ENCODE peak calls at places on chromosomes 4 and X, in seven cellular contexts. F is gastrocnemius medialis, Z is WERI-Rb-1, L is transverse colon, Q is thyroid gland, C is Panc1, E is K562. Y is an unnamed sample.

GRCh38 chrX:104565791-104566687 is at the start of gene IL1RAPL2:
- DNase-seq in F (no peak), Z (peak; percentile 38), L (peak; percentile 14), Q (peak; percentile 66), C (no peak), E (peak; percentile 49), Y (no peak)

GRCh38 chrX:46376246-46376885 is 168.9 kb downstream of the ZNF674 start:
- DNase-seq in F (no peak), Z (peak; percentile 15), L (peak; percentile 13), Q (peak; percentile 14), C (peak; percentile 57), E (peak; percentile 2), Y (peak; percentile 11)

GRCh38 chr4:1172971-1173757 is 781 bp upstream of the SPON2 start:
- DNase-seq in F (peak; percentile 83), Z (peak; percentile 57), L (no peak), Q (no peak), C (no peak), E (no peak), Y (peak; percentile 65)

GRCh38 chr4:16909245-16909644 is 10.8 kb upstream of the LDB2 start:
- DNase-seq in F (no peak), Z (no peak), L (no peak), Q (no peak), C (no peak), E (no peak), Y (no peak)

GRCh38 chrX:70998402-70999027 is 67.6 kb upstream of the SLC7A3 start:
- DNase-seq in F (no peak), Z (peak; percentile 34), L (no peak), Q (peak; percentile 35), C (no peak), E (peak; percentile 67), Y (no peak)

GRCh38 chr4:8347660-8348059 is 78.1 kb downstream of the HTRA3 start:
- DNase-seq in F (no peak), Z (no peak), L (peak; percentile 6), Q (no peak), C (no peak), E (no peak), Y (no peak)

GRCh38 chr4:22978656-22979055 is 285.9 kb downstream of the GBA3 start:
- DNase-seq in F (no peak), Z (no peak), L (no peak), Q (no peak), C (no peak), E (no peak), Y (no peak)

GRCh38 chrX:150482537-150483217 is 85.7 kb upstream of the MTM1 start:
- DNase-seq in F (no peak), Z (no peak), L (no peak), Q (no peak), C (peak; percentile 67), E (peak; percentile 53), Y (peak; percentile 11)

GRCh38 chrX:53605004-53605403 is 81.5 kb downstream of the HUWE1 start:
- DNase-seq in F (no peak), Z (no peak), L (no peak), Q (no peak), C (no peak), E (no peak), Y (no peak)

GRCh38 chr4:87746001-87746400 is 53.4 kb upstream of the IBSP start:
- DNase-seq in F (no peak), Z (no peak), L (no peak), Q (no peak), C (no peak), E (no peak), Y (no peak)

GRCh38 chr4:188781655-188782054 is 642.4 kb downstream of the TRIML1 start:
- DNase-seq in F (no peak), Z (peak; percentile 19), L (no peak), Q (peak; percentile 8), C (no peak), E (no peak), Y (no peak)
- TF ChIP-seq CTCF in F (no peak), Z (peak; percentile 35), L (no peak), Q (peak; percentile 38), C (peak; percentile 69), E (no peak), Y (peak; percentile 48)

DNA sequence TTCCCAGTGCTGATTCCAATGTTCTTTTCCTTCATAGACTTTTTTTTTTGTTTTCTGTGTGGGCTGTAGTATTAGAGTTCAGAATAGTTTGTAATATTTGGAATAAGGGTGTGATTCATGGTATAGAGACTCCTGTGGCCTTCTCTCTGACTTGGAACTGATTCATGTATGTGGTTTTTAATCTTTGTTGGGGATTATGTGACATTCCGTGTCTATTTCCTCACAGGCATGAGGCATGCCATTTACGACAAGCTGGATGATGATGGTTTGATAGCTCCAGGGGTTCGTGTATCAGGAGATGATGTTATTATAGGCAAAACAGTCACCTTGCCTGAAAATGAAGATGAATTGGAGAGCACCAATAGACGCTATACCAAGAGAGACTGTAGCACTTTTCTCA is 44.4 kb downstream of the POLR2B start:
- DNase-seq in F (no peak), Z (no peak), L (no peak), Q (no peak), C (no peak), E (no peak), Y (peak; percentile 78)
- H3K27ac ChIP-seq in F (no peak overlapping the region), Z (no peak overlapping the region), L (no peak overlapping the region), Q (no peak overlapping the region), C (no peak overlapping the region), E (no peak overlapping the region), Y (no peak overlapping the region)

GRCh38 chrX:119760026-119760902 is 1.9 kb downstream of the SOWAHD start:
- DNase-seq in F (no peak), Z (no peak), L (no peak), Q (no peak), C (no peak), E (no peak), Y (no peak)

GRCh38 chrX:119757646-119757978 is 776 bp upstream of the SOWAHD start:
- DNase-seq in F (no peak), Z (no peak), L (no peak), Q (no peak), C (no peak), E (no peak), Y (no peak)

GRCh38 chrX:119758682-119759332 is 419 bp downstream of the SOWAHD start:
- DNase-seq in F (no peak), Z (peak; percentile 25), L (peak; percentile 65), Q (peak; percentile 10), C (no peak), E (peak; percentile 29), Y (no peak)

GRCh38 chrX:119757979-119758681 is at the start of gene SOWAHD:
- DNase-seq in F (no peak), Z (peak; percentile 29), L (peak; percentile 75), Q (peak; percentile 16), C (no peak), E (peak; percentile 32), Y (no peak)

DNA sequence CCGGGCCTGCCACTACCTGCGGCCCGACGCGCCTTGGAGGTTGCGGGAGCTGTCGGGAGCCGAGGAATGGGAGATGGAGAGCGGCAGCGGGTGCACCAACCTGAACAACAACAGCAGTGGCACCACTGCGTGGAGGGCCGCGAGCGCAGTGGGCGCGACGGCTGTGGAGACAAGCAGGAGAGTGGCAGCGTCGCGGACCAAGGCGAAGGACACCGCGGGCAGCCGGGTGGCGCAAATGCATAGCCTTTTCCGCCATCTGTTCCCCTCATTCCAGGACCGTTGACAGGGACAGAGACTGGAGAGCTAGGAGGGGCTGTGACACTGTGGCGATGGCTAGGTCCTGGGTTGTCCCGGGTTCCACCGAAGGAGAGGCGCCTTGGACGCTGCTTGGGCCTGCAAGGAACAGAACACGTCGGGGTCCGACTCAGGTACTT is 962 bp downstream of the SOWAHD start:
- DNase-seq in F (no peak), Z (no peak), L (no peak), Q (no peak), C (no peak), E (no peak), Y (no peak)
- H3K4me3 ChIP-seq in F (no peak overlapping the region), Z (peak overlapping the region; percentile 53), L (no peak overlapping the region), Q (no peak overlapping the region), C (no peak overlapping the region), E (no peak overlapping the region), Y (no peak overlapping the region)

GRCh38 chrX:44904542-44905115 is 31.6 kb downstream of the KDM6A start:
- DNase-seq in F (no peak), Z (no peak), L (no peak), Q (no peak), C (no peak), E (no peak), Y (no peak)
- TF ChIP-seq CTCF in F (no peak), Z (peak; percentile 4), L (no peak), Q (no peak), C (peak; percentile 36), E (peak; percentile 22), Y (peak; percentile 35)

GRCh38 chrX:106894392-106894909 is 8.7 kb downstream of the RIPPLY1 start:
- DNase-seq in F (peak; percentile 26), Z (peak; percentile 68), L (peak; percentile 45), Q (peak; percentile 45), C (peak; percentile 62), E (peak; percentile 59), Y (peak; percentile 30)
- H3K27ac ChIP-seq in F (no peak overlapping the region), Z (no peak overlapping the region), L (no peak overlapping the region), Q (no peak overlapping the region), C (peak overlapping the region; percentile 55), E (no peak overlapping the region), Y (peak overlapping the region; percentile 47)

GRCh38 chr4:152482211-152482610 is 53.7 kb downstream of the FBXW7 start:
- DNase-seq in F (no peak), Z (no peak), L (no peak), Q (no peak), C (no peak), E (no peak), Y (no peak)

GRCh38 chr4:152488246-152488645 is 47.6 kb downstream of the FBXW7 start:
- DNase-seq in F (no peak), Z (no peak), L (no peak), Q (no peak), C (no peak), E (no peak), Y (no peak)

GRCh38 chr4:152480901-152481300 is 55.0 kb downstream of the FBXW7 start:
- DNase-seq in F (no peak), Z (no peak), L (no peak), Q (peak; percentile 13), C (no peak), E (no peak), Y (no peak)

GRCh38 chr4:152486414-152487389 is 49.2 kb downstream of the FBXW7 start:
- DNase-seq in F (no peak), Z (no peak), L (no peak), Q (no peak), C (no peak), E (no peak), Y (no peak)

GRCh38 chr4:152485726-152486276 is 50.1 kb downstream of the FBXW7 start:
- DNase-seq in F (no peak), Z (no peak), L (no peak), Q (no peak), C (peak; percentile 45), E (peak; percentile 10), Y (peak; percentile 42)
- H3K4me3 ChIP-seq in F (no peak overlapping the region), Z (no peak overlapping the region), L (no peak overlapping the region), Q (no peak overlapping the region), C (no peak overlapping the region), E (no peak overlapping the region), Y (peak overlapping the region; percentile 18)

GRCh38 chr4:112031712-112032328 is 113.4 kb upstream of the FAM241A start:
- DNase-seq in F (no peak), Z (peak; percentile 46), L (peak; percentile 16), Q (no peak), C (peak; percentile 22), E (peak; percentile 58), Y (peak; percentile 10)
- TF ChIP-seq CTCF in F (no peak), Z (peak; percentile 38), L (peak; percentile 79), Q (peak; percentile 57), C (peak; percentile 53), E (peak; percentile 57), Y (peak; percentile 81)